ENCODE peak calls at places on chromosomes 11 and 22, in four cellular contexts. L is astrocyte, G is GM23248, U is uterus. T is an unnamed sample.

GRCh38 chr11:122706689-122707088 is 51.2 kb downstream of the UBASH3B start:
- DNase-seq in L (peak; percentile 85), G (peak; percentile 90), U (no peak), T (no peak)

GRCh38 chr11:76251576-76251975 is 45.3 kb upstream of the WNT11 start:
- DNase-seq in G (peak; percentile 74), L (no peak), U (no peak), T (no peak)

GRCh38 chr22:42114721-42115120 is 15.9 kb downstream of the CYP2D6 start:
- DNase-seq in G (peak; percentile 39), U (no peak), L (no peak), T (no peak)

GRCh38 chr11:126345759-126346585 is 9.5 kb upstream of the ST3GAL4 start:
- DNase-seq in G (peak; percentile 86), L (peak; percentile 79), U (peak; percentile 82), T (no peak)

GRCh38 chr11:110758012-110758411 is 45.8 kb upstream of the ARHGAP20 start:
- DNase-seq in U (no peak), G (no peak), L (no peak), T (no peak)

GRCh38 chr11:11279956-11280689 is 72.9 kb downstream of the CSNK2A3 start:
- DNase-seq in G (peak; percentile 10), L (no peak), U (no peak), T (no peak)

GRCh38 chr22:27857441-27857840 is 55.9 kb upstream of the MN1 start:
- DNase-seq in G (peak; percentile 85), L (peak; percentile 41), U (no peak), T (no peak)

GRCh38 chr11:73267921-73268540 is 4.1 kb upstream of the P2RY6 start:
- DNase-seq in L (no peak), U (no peak), G (no peak), T (no peak)

GRCh38 chr11:11038339-11039248 is 180.7 kb upstream of the ZBED5 start:
- DNase-seq in U (no peak), G (no peak), L (no peak), T (no peak)

GRCh38 chr11:8650401-8650990 is 32.0 kb downstream of the TRIM66 start:
- DNase-seq in U (no peak), L (no peak), G (peak; percentile 80), T (no peak)

GRCh38 chr11:32213223-32213622 is 122.3 kb downstream of the RCN1 start:
- DNase-seq in L (peak; percentile 85), U (no peak), G (peak; percentile 99), T (no peak)

GRCh38 chr11:96054870-96055705 is 131.2 kb upstream of the MTMR2 start:
- DNase-seq in G (peak; percentile 66), U (no peak), L (peak; percentile 41), T (no peak)

GRCh38 chr11:132471491-132471890 is 1060.8 kb downstream of the OPCML start:
- DNase-seq in U (no peak), G (peak; percentile 90), L (peak; percentile 44), T (no peak)

GRCh38 chr11:1870721-1871466 is 18.0 kb downstream of the LSP1 start:
- DNase-seq in G (peak; percentile 66), L (no peak), U (no peak), T (no peak)

GRCh38 chr22:30312053-30312452 is 14.7 kb downstream of the TBC1D10A start:
- DNase-seq in G (peak; percentile 91), L (peak; percentile 86), U (no peak), T (no peak)

GRCh38 chr22:27792452-27793165 is 8.9 kb downstream of the MN1 start:
- DNase-seq in L (no peak), G (no peak), U (no peak), T (no peak)

GRCh38 chr11:44728491-44728910 is 1.7 kb downstream of the TSPAN18 start:
- DNase-seq in L (no peak), U (no peak), G (no peak), T (no peak)

GRCh38 chr11:90717522-90717921 is 494.7 kb upstream of the CHORDC1 start:
- DNase-seq in U (no peak), L (no peak), G (no peak), T (no peak)
- H3K27ac ChIP-seq in U (no peak overlapping the region), L (no peak overlapping the region), G (no peak overlapping the region), T (no peak overlapping the region)

GRCh38 chr22:37564111-37564711 is 3.9 kb downstream of the CDC42EP1 start:
- DNase-seq in U (no peak), L (peak; percentile 76), G (peak; percentile 40), T (no peak)
- H3K4me3 ChIP-seq in U (peak overlapping the region; percentile 6), L (peak overlapping the region; percentile 51), G (peak overlapping the region; percentile 62), T (no peak overlapping the region)

DNA sequence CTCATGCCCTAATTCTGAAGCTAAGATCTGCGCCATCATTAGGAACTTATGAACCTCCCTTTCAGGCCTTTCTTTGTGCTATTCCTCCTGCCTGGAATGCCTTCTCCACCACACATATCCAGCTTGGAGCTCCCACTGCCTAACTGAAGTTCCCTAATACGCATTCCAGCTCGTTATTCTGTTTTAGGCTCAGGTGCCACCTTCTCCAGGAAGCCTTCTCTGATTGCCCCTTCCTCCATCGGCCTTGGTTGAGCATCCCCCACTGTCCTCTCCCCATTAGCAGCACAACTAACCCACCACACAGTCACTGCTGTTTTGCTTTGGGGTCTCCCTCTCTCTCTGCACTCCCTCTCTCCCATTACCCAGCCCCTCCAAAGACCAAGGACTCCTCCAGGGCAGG is 5.2 kb downstream of the CRYBB1 start:
- DNase-seq in U (no peak), L (no peak), G (no peak), T (no peak)
- H3K27ac ChIP-seq in U (no peak overlapping the region), L (no peak overlapping the region), G (no peak overlapping the region), T (no peak overlapping the region)

GRCh38 chr11:119018074-119018938 is at the start of the genes RPS25 and TRAPPC4:
- DNase-seq in U (peak; percentile 96), G (peak; percentile 99), L (peak; percentile 93), T (peak; percentile 95)

GRCh38 chr11:119015054-119015611 is 3.0 kb downstream of the RPS25 start:
- DNase-seq in G (peak; percentile 38), U (no peak), L (no peak), T (no peak)

GRCh38 chr11:119019996-119020395 is 1.4 kb downstream of the TRAPPC4 start:
- DNase-seq in L (no peak), G (no peak), U (no peak), T (no peak)

GRCh38 chr11:119014209-119014924 is 3.8 kb downstream of the RPS25 start:
- DNase-seq in U (no peak), L (no peak), G (no peak), T (no peak)

DNA sequence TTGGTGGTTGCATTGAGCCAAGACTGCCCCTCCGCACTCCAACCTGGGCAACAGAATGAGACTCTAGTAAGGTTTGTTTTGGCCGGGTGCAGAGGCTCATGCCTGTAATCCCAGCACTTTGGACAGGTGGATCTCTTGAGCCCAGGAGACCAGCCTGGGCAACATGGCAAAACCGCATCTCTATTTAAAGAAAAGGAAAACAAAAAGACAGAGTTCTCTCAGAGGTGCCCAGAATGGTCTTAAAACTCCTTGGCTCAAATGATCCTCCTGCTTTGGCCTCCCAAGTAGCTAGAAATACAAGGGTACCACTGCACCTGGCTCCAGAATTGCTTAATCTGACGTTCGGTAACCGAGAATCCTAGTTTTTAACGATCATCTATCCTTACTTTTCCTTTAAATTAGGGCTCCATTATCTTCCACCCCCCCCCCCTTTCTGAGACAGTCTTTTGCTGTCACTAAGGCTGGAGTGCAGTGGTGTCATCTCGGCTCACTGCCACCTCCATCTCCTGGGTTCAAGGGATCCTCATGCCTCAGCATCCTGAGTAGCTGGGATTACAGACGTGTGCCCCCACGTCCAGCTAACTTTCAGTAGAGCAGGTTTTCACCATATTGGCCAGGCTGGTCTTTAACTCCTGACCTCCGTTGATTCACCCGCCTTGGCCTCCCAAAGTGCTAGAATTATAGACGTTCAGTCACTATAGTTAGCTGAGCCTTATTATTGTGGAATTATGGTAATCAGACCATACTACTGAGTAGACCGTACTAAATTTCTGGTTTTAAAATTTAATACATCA is 1.7 kb downstream of the RPS25 start:
- DNase-seq in G (no peak), U (no peak), L (no peak), T (no peak)
- H3K4me3 ChIP-seq in G (peak overlapping the region; percentile 95), U (no peak overlapping the region), L (peak overlapping the region; percentile 90), T (no peak overlapping the region)

GRCh38 chr11:121510438-121510837 is 57.7 kb upstream of the SORL1-AS1 start:
- DNase-seq in G (no peak), U (no peak), L (no peak), T (no peak)

GRCh38 chr11:121512468-121513465 is 60.0 kb upstream of the SORL1-AS1 start:
- DNase-seq in L (no peak), G (no peak), U (no peak), T (no peak)

GRCh38 chr11:121514998-121515671 is 62.4 kb upstream of the SORL1-AS1 start:
- DNase-seq in G (no peak), U (no peak), L (no peak), T (no peak)

GRCh38 chr11:121514401-121514981 is 61.7 kb upstream of the SORL1-AS1 start:
- DNase-seq in L (no peak), G (no peak), U (no peak), T (no peak)

GRCh38 chr11:121513807-121514206 is 61.0 kb upstream of the SORL1-AS1 start:
- DNase-seq in L (no peak), U (no peak), G (no peak), T (no peak)
- H3K27ac ChIP-seq in L (no peak overlapping the region), U (no peak overlapping the region), G (no peak overlapping the region), T (no peak overlapping the region)

DNA sequence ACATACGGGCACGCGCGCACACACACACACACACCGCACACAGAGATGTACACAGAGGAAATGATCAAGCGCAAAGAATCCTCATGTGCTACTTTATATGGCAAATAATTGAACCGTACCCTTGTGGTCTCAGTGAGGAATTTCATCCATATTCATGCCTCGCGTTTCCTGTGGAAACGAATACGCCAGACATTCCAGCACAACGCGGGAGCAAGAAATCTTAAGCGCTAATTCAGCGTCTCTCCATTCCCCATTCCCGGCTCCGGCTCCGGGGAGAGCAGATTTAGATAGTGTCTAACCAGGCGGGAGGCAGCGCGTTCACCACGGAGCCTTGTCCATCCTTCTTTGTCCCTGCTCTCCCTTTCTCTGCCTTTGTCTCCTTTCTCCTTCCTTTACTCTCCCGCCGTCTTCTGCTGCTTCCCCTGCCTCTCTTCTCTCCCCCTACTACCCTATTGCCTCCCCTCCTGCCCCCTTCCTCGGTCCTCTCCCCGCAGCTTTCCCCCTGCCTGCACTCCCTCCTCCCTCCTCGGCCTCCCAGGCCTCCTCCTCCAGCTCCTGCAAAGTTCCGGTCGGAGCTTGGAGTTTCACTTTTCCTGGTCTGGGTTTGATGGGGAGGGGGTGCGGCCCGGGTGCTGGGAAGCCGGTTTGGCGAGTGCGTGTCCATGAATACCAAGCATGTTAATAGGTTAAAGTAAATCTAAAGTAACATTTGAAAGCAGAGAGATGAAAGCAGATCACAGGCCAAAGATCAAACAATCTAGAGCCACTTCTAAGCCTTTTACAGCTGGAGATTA is 579.3 kb downstream of the BUD13 start:
- DNase-seq in L (peak; percentile 85), U (peak; percentile 22), G (peak; percentile 46), T (no peak)
- H3K4me3 ChIP-seq in L (peak overlapping the region; percentile 63), U (peak overlapping the region; percentile 41), G (peak overlapping the region; percentile 54), T (peak overlapping the region; percentile 48)

GRCh38 chr11:64622681-64623080 is 31.7 kb downstream of the SLC22A12 start:
- DNase-seq in L (no peak), U (no peak), G (no peak), T (no peak)

GRCh38 chr11:64620286-64620962 is 29.4 kb downstream of the SLC22A12 start:
- DNase-seq in G (peak; percentile 18), U (peak; percentile 67), L (no peak), T (no peak)

GRCh38 chr11:64619811-64620285 is 28.8 kb downstream of the SLC22A12 start:
- DNase-seq in U (peak; percentile 94), L (peak; percentile 22), G (peak; percentile 56), T (no peak)

GRCh38 chr11:64619196-64619595 is 28.2 kb downstream of the SLC22A12 start:
- DNase-seq in U (no peak), L (no peak), G (no peak), T (no peak)

GRCh38 chr11:64621283-64622019 is 30.4 kb downstream of the SLC22A12 start:
- DNase-seq in L (no peak), U (no peak), G (no peak), T (no peak)
- H3K27ac ChIP-seq in L (no peak overlapping the region), U (peak overlapping the region; percentile 92), G (no peak overlapping the region), T (no peak overlapping the region)

T was measured in iPS DF 6.9.